ENCODE peak calls at places on chromosomes 13 and 19, in five cellular contexts. R, W, H, B and Q are unnamed samples.

GRCh38 chr19:35194022-35194984 is 34.2 kb downstream of the FAM187B start:
- DNase-seq in H (no peak), R (no peak), B (no peak), W (no peak), Q (no peak)

GRCh38 chr19:55304279-55304978 is 20.6 kb downstream of the BRSK1 start:
- DNase-seq in H (peak), R (peak), W (no peak), B (peak), Q (no peak)

GRCh38 chr19:12513531-12514061 is 29.0 kb upstream of the ZNF709 start:
- DNase-seq in R (peak), H (no peak), W (no peak), B (no peak), Q (no peak)

GRCh38 chr19:2337329-2337707 is 8.8 kb downstream of the SPPL2B start:
- DNase-seq in R (peak), B (peak), H (peak), W (peak), Q (peak)

GRCh38 chr13:74886496-74886895 is 595.5 kb downstream of the TBC1D4 start:
- DNase-seq in R (no peak), W (peak), B (no peak), H (no peak), Q (no peak)

GRCh38 chr19:30564551-30565011 is 192.4 kb downstream of the ZNF536 start:
- DNase-seq in H (no peak), B (no peak), R (peak), W (no peak), Q (no peak)

GRCh38 chr19:29845576-29846176 is 33.9 kb downstream of the CCNE1 start:
- DNase-seq in R (peak), W (peak), B (no peak), H (no peak), Q (no peak)

GRCh38 chr19:47255947-47256687 is at the start of gene CCDC9:
- DNase-seq in H (peak), B (peak), R (peak), W (peak), Q (peak)

GRCh38 chr13:73870970-73871935 is 263.0 kb downstream of the KLF12 start:
- DNase-seq in W (peak), R (peak), B (peak), H (no peak), Q (no peak)

GRCh38 chr13:37648604-37649003 is 50.0 kb upstream of the POSTN start:
- DNase-seq in H (no peak), B (no peak), W (no peak), R (no peak), Q (no peak)

GRCh38 chr13:38514575-38514974 is 164.9 kb downstream of the UFM1 start:
- DNase-seq in R (no peak), W (no peak), H (no peak), B (no peak), Q (no peak)

GRCh38 chr13:52891685-52892084 is 43.2 kb upstream of the PCDH8 start:
- DNase-seq in R (no peak), B (no peak), W (no peak), H (no peak), Q (no peak)

DNA sequence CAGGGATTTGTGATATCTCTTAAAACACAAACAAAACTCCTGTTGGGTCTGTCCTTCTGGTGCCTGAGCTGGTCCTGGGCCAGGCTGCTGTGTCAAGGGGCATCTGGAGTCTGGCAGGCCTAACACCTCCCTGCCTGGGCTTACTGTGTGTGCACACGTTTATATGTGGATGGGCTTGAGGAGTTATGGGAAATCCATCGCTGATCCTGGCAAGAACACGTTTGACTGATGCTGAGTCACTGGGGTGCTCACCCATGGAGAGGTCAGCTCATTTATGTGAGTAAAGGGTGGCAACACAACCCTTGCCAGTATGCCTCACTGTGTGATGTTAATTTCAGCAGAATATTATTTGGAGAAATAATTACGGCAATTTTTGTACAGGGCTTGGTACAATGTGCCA is 44.5 kb upstream of the PCDH8 start:
- DNase-seq in B (no peak), R (no peak), H (no peak), W (no peak), Q (no peak)
- H4K91ac ChIP-seq in B (no peak), R (no peak), H (no peak), W (no peak), Q (no peak)

GRCh38 chr13:41562541-41563178 is 105.3 kb downstream of the RGCC start:
- DNase-seq in B (no peak), H (no peak), W (peak), R (no peak), Q (no peak)
- H2AK5ac ChIP-seq in B (no peak), H (no peak), W (peak), R (no peak), Q (no peak)

DNA sequence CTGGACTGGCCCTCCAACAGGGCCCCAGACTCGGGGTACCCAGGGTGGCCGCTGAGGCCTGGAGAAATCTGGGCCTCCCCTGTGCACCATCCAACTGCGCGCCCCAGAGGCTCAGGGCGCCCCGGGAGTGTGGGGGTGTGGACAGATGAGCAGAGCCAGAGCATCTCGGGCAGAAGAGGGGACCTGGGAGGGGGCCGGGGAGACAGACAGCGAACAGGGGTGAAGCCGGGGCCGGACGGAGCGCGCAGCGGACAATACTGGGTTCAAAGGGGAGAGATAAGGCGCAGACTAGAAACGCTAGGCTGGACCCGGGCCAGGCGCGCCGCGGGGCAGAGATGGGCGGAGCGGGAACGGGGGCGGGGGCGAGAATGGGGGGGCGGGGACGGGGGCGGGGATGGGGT is 460 bp upstream of the CERS4 start:
- DNase-seq in W (no peak), H (no peak), B (no peak), R (no peak), Q (peak)
- H2BK12ac ChIP-seq in W (no peak), H (no peak), B (peak), R (no peak), Q (peak)

DNA sequence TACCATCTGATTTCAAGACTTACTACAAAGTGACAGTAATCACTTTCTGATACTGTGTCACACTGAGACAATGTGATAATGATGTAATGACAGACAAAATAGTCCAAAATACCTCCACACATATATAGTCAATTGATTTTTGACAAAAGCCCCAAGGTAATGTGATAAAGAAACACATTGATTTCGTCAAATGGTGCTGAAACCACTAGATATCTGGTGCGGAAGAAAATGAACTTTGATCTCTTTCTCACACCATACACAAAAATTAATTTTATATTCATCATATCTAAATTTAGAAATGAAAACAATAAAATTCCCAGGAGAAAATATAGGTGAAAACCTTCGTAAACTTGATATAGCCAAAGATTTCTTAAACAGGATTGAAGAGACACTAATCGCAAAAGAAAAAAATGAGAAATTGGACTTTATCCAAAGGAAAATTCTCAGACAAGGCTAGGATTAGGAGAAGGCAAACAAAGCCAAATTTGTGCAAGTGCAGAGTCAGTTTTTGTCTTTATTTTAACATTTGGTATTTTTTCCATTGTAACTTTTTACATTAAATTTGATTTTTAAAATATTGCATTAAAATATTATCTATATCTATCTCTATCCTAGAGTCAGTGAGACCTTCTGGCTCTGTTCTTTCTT is 739.9 kb downstream of the DIAPH3 start:
- DNase-seq in R (no peak), H (no peak), B (no peak), W (no peak), Q (no peak)
- H4K91ac ChIP-seq in R (no peak), H (peak), B (no peak), W (no peak), Q (no peak)

GRCh38 chr19:10005632-10006334 is 4.5 kb downstream of the COL5A3 start:
- DNase-seq in H (no peak), B (no peak), R (no peak), W (no peak), Q (no peak)
- H2AK5ac ChIP-seq in H (no peak), B (no peak), R (no peak), W (no peak), Q (no peak)

DNA sequence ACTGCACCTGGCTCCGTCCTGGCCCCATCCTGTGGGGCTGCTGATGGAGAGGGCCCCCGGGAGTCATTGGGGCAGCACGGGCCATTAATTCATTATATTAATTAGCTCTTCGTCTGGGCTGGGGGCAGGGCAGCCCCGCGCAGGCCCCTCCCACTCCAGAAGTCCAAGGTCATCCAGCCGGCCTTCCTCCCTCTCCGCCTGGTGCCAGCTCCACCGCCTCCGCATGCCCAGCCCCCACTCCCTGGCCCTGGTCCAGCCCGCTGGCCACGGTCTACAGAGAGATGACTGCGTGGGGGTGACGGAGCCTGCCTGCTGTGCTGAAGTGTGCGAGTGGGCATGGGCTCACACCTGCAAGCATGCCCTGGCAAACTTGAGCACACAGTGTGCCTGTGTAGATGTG is 8.8 kb downstream of the IGLON5 start:
- DNase-seq in H (no peak), R (no peak), B (no peak), W (no peak), Q (no peak)
- H2BK12ac ChIP-seq in H (peak), R (no peak), B (no peak), W (no peak), Q (no peak)

GRCh38 chr19:22622901-22623840 is 11.0 kb upstream of the ZNF492 start:
- DNase-seq in H (no peak), W (no peak), B (no peak), R (no peak), Q (no peak)
- H4K91ac ChIP-seq in H (no peak), W (no peak), B (no peak), R (no peak), Q (no peak)

GRCh38 chr13:40789275-40790231 is at the start of gene SLC25A15:
- DNase-seq in B (peak), R (peak), H (peak), W (peak), Q (peak)
- H2AK5ac ChIP-seq in B (peak), R (no peak), H (peak), W (peak), Q (peak)

GRCh38 chr19:18319591-18320135 is 3.2 kb downstream of the LSM4 start:
- DNase-seq in R (no peak), W (no peak), B (peak), H (no peak), Q (no peak)

GRCh38 chr19:18320865-18321728 is 1.8 kb downstream of the LSM4 start:
- DNase-seq in W (no peak), B (no peak), H (no peak), R (no peak), Q (no peak)

GRCh38 chr19:18322759-18323460 is at the start of gene LSM4:
- DNase-seq in H (peak), W (peak), B (peak), R (peak), Q (peak)

GRCh38 chr19:18321729-18322091 is 1.2 kb downstream of the LSM4 start:
- DNase-seq in W (peak), R (no peak), H (no peak), B (no peak), Q (no peak)

GRCh38 chr19:18322318-18322758 is 538 bp downstream of the LSM4 start:
- DNase-seq in B (no peak), H (no peak), R (no peak), W (peak), Q (no peak)
- H2BK12ac ChIP-seq in B (peak), H (no peak), R (peak), W (no peak), Q (no peak)